ENCODE peak calls at places on chromosomes 2 and 18, in seven cellular contexts. Y is mesendoderm, R is IMR-90, L is H9, J is mesenchymal stem cell, P is H1, O is trophoblast cell. F is an unnamed sample.
A peak's percentile ranks its signal among the peaks of the same experiment; 100 is the strongest.

GRCh38 chr2:43305537-43305936 is 79.1 kb upstream of the ZFP36L2 start:
- DNase-seq in Y (no peak), R (no peak), L (no peak), J (peak; percentile 87), P (no peak), O (peak; percentile 23), F (no peak)

GRCh38 chr18:49519041-49519971 is 32.3 kb upstream of the C18orf32 start:
- DNase-seq in Y (no peak), R (no peak), L (no peak), J (no peak), P (no peak), O (peak; percentile 43), F (no peak)

GRCh38 chr2:81600088-81600487 is 1295.5 kb upstream of the LRRTM1 start:
- DNase-seq in Y (no peak), R (no peak), L (no peak), J (no peak), P (no peak), O (no peak), F (no peak)

GRCh38 chr2:209425082-209426071 is 1.5 kb downstream of the MAP2 start:
- DNase-seq in Y (peak; percentile 73), R (peak; percentile 41), L (peak; percentile 27), J (peak; percentile 20), P (no peak), O (peak; percentile 73), F (no peak)

GRCh38 chr2:171762879-171763573 is 75.8 kb downstream of the DYNC1I2 start:
- DNase-seq in Y (no peak), R (peak; percentile 49), L (no peak), J (peak; percentile 69), P (no peak), O (no peak), F (no peak)

GRCh38 chr18:49899647-49900330 is 86.5 kb upstream of the ACAA2 start:
- DNase-seq in Y (peak; percentile 48), R (no peak), L (no peak), J (no peak), P (no peak), O (no peak), F (no peak)

GRCh38 chr2:206996556-206997065 is 57.3 kb downstream of the CPO start:
- DNase-seq in Y (no peak), R (no peak), L (no peak), J (peak; percentile 30), P (no peak), O (no peak), F (no peak)

GRCh38 chr2:53987336-53987921 is 16.6 kb upstream of the PSME4 start:
- DNase-seq in Y (no peak), R (peak; percentile 82), L (no peak), J (peak; percentile 13), P (no peak), O (no peak), F (no peak)

GRCh38 chr2:204583773-204584172 is 38.5 kb downstream of the PARD3B start:
- DNase-seq in Y (peak; percentile 13), R (no peak), L (no peak), J (no peak), P (no peak), O (no peak), F (no peak)

GRCh38 chr2:25821225-25822056 is 56.8 kb downstream of the ASXL2 start:
- DNase-seq in Y (no peak), R (peak; percentile 20), L (no peak), J (no peak), P (no peak), O (no peak), F (no peak)

GRCh38 chr2:101690547-101691182 is 6.8 kb upstream of the MAP4K4 start:
- DNase-seq in Y (no peak), R (no peak), L (no peak), J (no peak), P (no peak), O (no peak), F (no peak)

GRCh38 chr2:170446078-170446477 is 268.1 kb downstream of the MYO3B start:
- DNase-seq in Y (no peak), R (no peak), L (no peak), J (peak; percentile 42), P (no peak), O (peak; percentile 62), F (no peak)

GRCh38 chr18:79540161-79540913 is 139.3 kb upstream of the CTDP1 start:
- DNase-seq in Y (no peak), R (no peak), L (peak; percentile 12), J (no peak), P (no peak), O (no peak), F (no peak)

GRCh38 chr2:44759823-44760222 is 181.7 kb upstream of the SIX3 start:
- DNase-seq in Y (no peak), R (peak; percentile 10), L (no peak), J (no peak), P (no peak), O (peak; percentile 67), F (no peak)

GRCh38 chr2:112136081-112136480 is 2.1 kb upstream of the FBLN7 start:
- DNase-seq in Y (no peak), R (no peak), L (no peak), J (no peak), P (no peak), O (no peak), F (no peak)

GRCh38 chr2:108967757-108968156 is 21.3 kb downstream of the EDAR start:
- DNase-seq in Y (no peak), R (no peak), L (no peak), J (no peak), P (no peak), O (no peak), F (no peak)

GRCh38 chr2:65204461-65205230 is 23.0 kb upstream of the ACTR2 start:
- DNase-seq in Y (no peak), R (no peak), L (no peak), J (no peak), P (no peak), O (peak; percentile 73), F (no peak)

GRCh38 chr2:186716899-186717811 is 23.3 kb downstream of the FAM171B start:
- DNase-seq in Y (peak; percentile 22), R (peak; percentile 47), L (no peak), J (no peak), P (no peak), O (no peak), F (no peak)

GRCh38 chr18:12008842-12009580 is 27.7 kb downstream of the IMPA2 start:
- DNase-seq in Y (no peak), R (no peak), L (no peak), J (no peak), P (no peak), O (no peak), F (no peak)

GRCh38 chr18:6920099-6920955 is 190.8 kb downstream of the ARHGAP28 start:
- DNase-seq in Y (peak; percentile 93), R (peak; percentile 68), L (peak; percentile 80), J (peak; percentile 53), P (no peak), O (peak; percentile 93), F (peak; percentile 58)

GRCh38 chr18:6917082-6917481 is 187.6 kb downstream of the ARHGAP28 start:
- DNase-seq in Y (peak; percentile 73), R (peak; percentile 4), L (no peak), J (no peak), P (no peak), O (no peak), F (no peak)

GRCh38 chr18:6927136-6927535 is 190.5 kb downstream of the LAMA1 start:
- DNase-seq in Y (peak; percentile 43), R (no peak), L (no peak), J (no peak), P (no peak), O (no peak), F (no peak)

GRCh38 chr18:6923220-6923619 is 193.7 kb downstream of the ARHGAP28 start:
- DNase-seq in Y (no peak), R (no peak), L (no peak), J (no peak), P (no peak), O (no peak), F (no peak)

DNA sequence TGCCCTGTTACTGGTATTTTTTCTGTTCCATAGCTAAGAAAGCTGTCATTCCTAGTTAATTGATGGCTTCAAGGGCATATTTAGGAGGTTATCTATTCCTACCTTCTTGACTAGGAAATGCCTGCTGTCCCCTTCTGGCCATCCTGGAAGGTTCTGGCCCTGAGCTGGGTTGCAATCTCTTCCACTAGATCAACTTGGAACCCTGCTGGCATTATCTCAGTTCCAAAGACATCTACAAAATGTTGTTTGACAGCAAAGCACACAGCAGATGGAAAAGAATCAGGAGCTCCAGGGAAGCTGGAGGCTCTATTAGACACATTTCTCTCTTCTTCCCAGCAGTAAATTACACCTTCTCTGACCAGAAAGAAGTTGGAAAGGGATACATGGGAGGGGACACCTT is 192.1 kb downstream of the ARHGAP28 start:
- DNase-seq in Y (peak; percentile 65), R (no peak), L (no peak), J (no peak), P (no peak), O (peak; percentile 96), F (no peak)
- H3K4ac ChIP-seq in Y (no peak overlapping the region), R (no peak overlapping the region), L (no peak overlapping the region), J (no peak overlapping the region), P (no peak overlapping the region), O (no peak overlapping the region), F (no peak overlapping the region)

GRCh38 chr2:30300456-30301221 is 69.3 kb downstream of the LBH start:
- DNase-seq in Y (no peak), R (peak; percentile 96), L (no peak), J (peak; percentile 98), P (no peak), O (no peak), F (no peak)
- H3K79me1 ChIP-seq in Y (no peaks in the 10 kb centered on the region), R (peaks cover 11% of the 10 kb centered on the region), L (no peaks in the 10 kb centered on the region), J (no peaks in the 10 kb centered on the region), P (no peaks in the 10 kb centered on the region), O (peaks cover 7% of the 10 kb centered on the region), F (no peaks in the 10 kb centered on the region)

GRCh38 chr2:182594286-182594685 is 121.8 kb upstream of the DNAJC10 start:
- DNase-seq in Y (no peak), R (peak; percentile 58), L (no peak), J (no peak), P (no peak), O (peak; percentile 14), F (no peak)

GRCh38 chr2:182595650-182596049 is 120.4 kb upstream of the DNAJC10 start:
- DNase-seq in Y (no peak), R (no peak), L (no peak), J (no peak), P (no peak), O (no peak), F (no peak)

GRCh38 chr2:182593394-182593707 is 122.7 kb upstream of the DNAJC10 start:
- DNase-seq in Y (no peak), R (peak; percentile 90), L (no peak), J (peak; percentile 77), P (no peak), O (no peak), F (no peak)

GRCh38 chr2:182597570-182597969 is 118.5 kb upstream of the DNAJC10 start:
- DNase-seq in Y (no peak), R (no peak), L (no peak), J (no peak), P (no peak), O (peak; percentile 18), F (no peak)

GRCh38 chr2:182598626-182599025 is 117.4 kb upstream of the DNAJC10 start:
- DNase-seq in Y (no peak), R (no peak), L (no peak), J (no peak), P (no peak), O (no peak), F (no peak)
- H3K4me2 ChIP-seq in Y (no peak overlapping the region), R (no peak overlapping the region), L (no peak overlapping the region), J (no peak overlapping the region), P (no peak overlapping the region), O (no peak overlapping the region), F (no peak overlapping the region)

DNA sequence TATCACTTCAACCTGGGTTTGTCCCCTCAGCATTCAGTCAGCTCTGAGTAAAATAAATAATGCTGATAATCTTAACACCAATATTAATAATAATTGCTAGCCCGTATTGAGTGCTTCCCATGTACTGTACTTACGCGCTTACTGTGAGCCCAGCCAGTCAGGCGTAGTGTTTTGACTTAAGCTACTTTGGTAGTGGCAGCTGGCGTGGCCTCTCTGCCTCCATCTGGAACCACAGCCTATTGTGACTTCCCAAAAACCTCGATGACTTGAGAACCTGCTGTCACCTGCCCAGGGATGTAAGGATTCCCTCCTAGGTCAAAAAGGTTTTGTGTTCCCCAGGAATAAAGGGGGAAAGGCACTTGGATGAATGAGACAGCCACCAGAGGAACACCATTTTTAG is 53.2 kb downstream of the SUMO1 start:
- DNase-seq in Y (no peak), R (no peak), L (peak; percentile 9), J (no peak), P (no peak), O (no peak), F (no peak)
- H3K4ac ChIP-seq in Y (no peak overlapping the region), R (peak overlapping the region; percentile 81), L (no peak overlapping the region), J (no peak overlapping the region), P (no peak overlapping the region), O (no peak overlapping the region), F (no peak overlapping the region)

F was measured in neuronal stem cell.